ENCODE peak calls at places on chromosomes 2 and 18, in four cellular contexts. One of them, this sample, is unnamed.

GRCh38 chr18:36078751-36079529 is 11.6 kb upstream of the RPRD1A start:
- DNase-seq in NCI-H1105: no peak
- DNase-seq in heart left ventricle: no peak
- DNase-seq in activated CD4-positive, alpha-beta T cell treated with anti-CD3 and anti-CD28 coated beads, Interleukin-2, amount 10 ng/mL, durations not matched to agents 7 days and 5 days: no peak
- DNase-seq in this sample: no peak

GRCh38 chr18:60197233-60197632 is 175.3 kb downstream of the MC4R start:
- DNase-seq in heart left ventricle: no peak
- DNase-seq in NCI-H1105: no peak
- DNase-seq in activated CD4-positive, alpha-beta T cell treated with anti-CD3 and anti-CD28 coated beads, Interleukin-2, amount 10 ng/mL, durations not matched to agents 7 days and 5 days: no peak
- DNase-seq in this sample: no peak

GRCh38 chr2:228652366-228652765 is 470.9 kb upstream of the SPHKAP start:
- DNase-seq in activated CD4-positive, alpha-beta T cell treated with anti-CD3 and anti-CD28 coated beads, Interleukin-2, amount 10 ng/mL, durations not matched to agents 7 days and 5 days: no peak
- DNase-seq in heart left ventricle: no peak
- DNase-seq in NCI-H1105: no peak
- DNase-seq in this sample: no peak

GRCh38 chr18:10401930-10402329 is 52.5 kb upstream of the APCDD1 start:
- DNase-seq in NCI-H1105: no peak
- DNase-seq in activated CD4-positive, alpha-beta T cell treated with anti-CD3 and anti-CD28 coated beads, Interleukin-2, amount 10 ng/mL, durations not matched to agents 7 days and 5 days: no peak
- DNase-seq in heart left ventricle: no peak
- DNase-seq in this sample: no peak

GRCh38 chr2:136323935-136324334 is 206.0 kb upstream of the CXCR4 start:
- DNase-seq in heart left ventricle: no peak
- DNase-seq in NCI-H1105: no peak
- DNase-seq in activated CD4-positive, alpha-beta T cell treated with anti-CD3 and anti-CD28 coated beads, Interleukin-2, amount 10 ng/mL, durations not matched to agents 7 days and 5 days: no peak
- DNase-seq in this sample: no peak

GRCh38 chr2:165469417-165469816 is at the start of gene CSRNP3:
- DNase-seq in heart left ventricle: peak; percentile 62
- DNase-seq in activated CD4-positive, alpha-beta T cell treated with anti-CD3 and anti-CD28 coated beads, Interleukin-2, amount 10 ng/mL, durations not matched to agents 7 days and 5 days: no peak
- DNase-seq in NCI-H1105: peak; percentile 55
- DNase-seq in this sample: no peak

GRCh38 chr2:181073896-181074295 is 93.5 kb downstream of the UBE2E3 start:
- DNase-seq in heart left ventricle: no peak
- DNase-seq in NCI-H1105: no peak
- DNase-seq in activated CD4-positive, alpha-beta T cell treated with anti-CD3 and anti-CD28 coated beads, Interleukin-2, amount 10 ng/mL, durations not matched to agents 7 days and 5 days: no peak
- DNase-seq in this sample: no peak

GRCh38 chr18:26458526-26459232 is 89.7 kb downstream of the KCTD1 start:
- DNase-seq in heart left ventricle: no peak
- DNase-seq in activated CD4-positive, alpha-beta T cell treated with anti-CD3 and anti-CD28 coated beads, Interleukin-2, amount 10 ng/mL, durations not matched to agents 7 days and 5 days: no peak
- DNase-seq in NCI-H1105: no peak
- DNase-seq in this sample: no peak

GRCh38 chr2:207088839-207089238 is 76.9 kb downstream of the KLF7 start:
- DNase-seq in activated CD4-positive, alpha-beta T cell treated with anti-CD3 and anti-CD28 coated beads, Interleukin-2, amount 10 ng/mL, durations not matched to agents 7 days and 5 days: no peak
- DNase-seq in NCI-H1105: no peak
- DNase-seq in heart left ventricle: no peak
- DNase-seq in this sample: no peak

GRCh38 chr2:173793649-173794565 is 171.3 kb downstream of the SP3 start:
- DNase-seq in activated CD4-positive, alpha-beta T cell treated with anti-CD3 and anti-CD28 coated beads, Interleukin-2, amount 10 ng/mL, durations not matched to agents 7 days and 5 days: no peak
- DNase-seq in NCI-H1105: no peak
- DNase-seq in heart left ventricle: no peak
- DNase-seq in this sample: no peak

GRCh38 chr18:57209697-57210096 is 62.8 kb downstream of the BOD1L2 start:
- DNase-seq in NCI-H1105: no peak
- DNase-seq in heart left ventricle: no peak
- DNase-seq in activated CD4-positive, alpha-beta T cell treated with anti-CD3 and anti-CD28 coated beads, Interleukin-2, amount 10 ng/mL, durations not matched to agents 7 days and 5 days: no peak
- DNase-seq in this sample: no peak

GRCh38 chr2:226440119-226440917 is 359.3 kb downstream of the IRS1 start:
- DNase-seq in NCI-H1105: no peak
- DNase-seq in heart left ventricle: no peak
- DNase-seq in activated CD4-positive, alpha-beta T cell treated with anti-CD3 and anti-CD28 coated beads, Interleukin-2, amount 10 ng/mL, durations not matched to agents 7 days and 5 days: no peak
- DNase-seq in this sample: no peak

GRCh38 chr2:108074945-108075344 is 88.6 kb downstream of the SLC5A7 start:
- DNase-seq in NCI-H1105: no peak
- DNase-seq in heart left ventricle: no peak
- DNase-seq in activated CD4-positive, alpha-beta T cell treated with anti-CD3 and anti-CD28 coated beads, Interleukin-2, amount 10 ng/mL, durations not matched to agents 7 days and 5 days: no peak
- DNase-seq in this sample: no peak

GRCh38 chr2:211205841-211206240 is 649.4 kb downstream of the CPS1 start:
- DNase-seq in heart left ventricle: no peak
- DNase-seq in NCI-H1105: no peak
- DNase-seq in activated CD4-positive, alpha-beta T cell treated with anti-CD3 and anti-CD28 coated beads, Interleukin-2, amount 10 ng/mL, durations not matched to agents 7 days and 5 days: no peak
- DNase-seq in this sample: no peak

GRCh38 chr2:47014564-47015051 is 99.0 kb upstream of the MCFD2 start:
- DNase-seq in activated CD4-positive, alpha-beta T cell treated with anti-CD3 and anti-CD28 coated beads, Interleukin-2, amount 10 ng/mL, durations not matched to agents 7 days and 5 days: no peak
- DNase-seq in NCI-H1105: no peak
- DNase-seq in heart left ventricle: no peak
- DNase-seq in this sample: no peak

GRCh38 chr2:220078439-220078838 is 451.0 kb downstream of the SLC4A3 start:
- DNase-seq in heart left ventricle: no peak
- DNase-seq in NCI-H1105: no peak
- DNase-seq in activated CD4-positive, alpha-beta T cell treated with anti-CD3 and anti-CD28 coated beads, Interleukin-2, amount 10 ng/mL, durations not matched to agents 7 days and 5 days: no peak
- DNase-seq in this sample: no peak

GRCh38 chr18:72652990-72653593 is 109.0 kb upstream of the CBLN2 start:
- DNase-seq in activated CD4-positive, alpha-beta T cell treated with anti-CD3 and anti-CD28 coated beads, Interleukin-2, amount 10 ng/mL, durations not matched to agents 7 days and 5 days: peak; percentile 56
- DNase-seq in heart left ventricle: no peak
- DNase-seq in NCI-H1105: peak; percentile 4
- DNase-seq in this sample: no peak

GRCh38 chr2:167550448-167550847 is 662.2 kb downstream of the XIRP2 start:
- DNase-seq in NCI-H1105: peak; percentile 36
- DNase-seq in activated CD4-positive, alpha-beta T cell treated with anti-CD3 and anti-CD28 coated beads, Interleukin-2, amount 10 ng/mL, durations not matched to agents 7 days and 5 days: no peak
- DNase-seq in heart left ventricle: no peak
- DNase-seq in this sample: no peak

GRCh38 chr2:169276045-169276444 is 86.3 kb downstream of the LRP2 start:
- DNase-seq in activated CD4-positive, alpha-beta T cell treated with anti-CD3 and anti-CD28 coated beads, Interleukin-2, amount 10 ng/mL, durations not matched to agents 7 days and 5 days: no peak
- DNase-seq in NCI-H1105: no peak
- DNase-seq in heart left ventricle: no peak
- DNase-seq in this sample: no peak

GRCh38 chr18:55422456-55423185 is 165.4 kb downstream of the TCF4 start:
- DNase-seq in NCI-H1105: peak; percentile 66
- DNase-seq in activated CD4-positive, alpha-beta T cell treated with anti-CD3 and anti-CD28 coated beads, Interleukin-2, amount 10 ng/mL, durations not matched to agents 7 days and 5 days: no peak
- DNase-seq in heart left ventricle: peak; percentile 62
- DNase-seq in this sample: no peak

GRCh38 chr2:796151-796955 is 119.1 kb upstream of the TMEM18 start:
- DNase-seq in NCI-H1105: no peak
- DNase-seq in activated CD4-positive, alpha-beta T cell treated with anti-CD3 and anti-CD28 coated beads, Interleukin-2, amount 10 ng/mL, durations not matched to agents 7 days and 5 days: no peak
- DNase-seq in heart left ventricle: no peak
- DNase-seq in this sample: no peak

GRCh38 chr2:60066096-60066839 is 487.2 kb downstream of the BCL11A start:
- DNase-seq in activated CD4-positive, alpha-beta T cell treated with anti-CD3 and anti-CD28 coated beads, Interleukin-2, amount 10 ng/mL, durations not matched to agents 7 days and 5 days: no peak
- DNase-seq in heart left ventricle: no peak
- DNase-seq in NCI-H1105: no peak
- DNase-seq in this sample: no peak

GRCh38 chr2:230872968-230873669 is 8.4 kb downstream of the ITM2C start:
- DNase-seq in heart left ventricle: no peak
- DNase-seq in NCI-H1105: no peak
- DNase-seq in activated CD4-positive, alpha-beta T cell treated with anti-CD3 and anti-CD28 coated beads, Interleukin-2, amount 10 ng/mL, durations not matched to agents 7 days and 5 days: no peak
- DNase-seq in this sample: no peak

GRCh38 chr2:27313882-27314645 is 5.8 kb upstream of the UCN start:
- DNase-seq in NCI-H1105: no peak
- DNase-seq in heart left ventricle: no peak
- DNase-seq in activated CD4-positive, alpha-beta T cell treated with anti-CD3 and anti-CD28 coated beads, Interleukin-2, amount 10 ng/mL, durations not matched to agents 7 days and 5 days: no peak
- DNase-seq in this sample: no peak

GRCh38 chr18:13562494-13563029 is 163.8 kb downstream of the FAM210A start:
- DNase-seq in activated CD4-positive, alpha-beta T cell treated with anti-CD3 and anti-CD28 coated beads, Interleukin-2, amount 10 ng/mL, durations not matched to agents 7 days and 5 days: no peak
- DNase-seq in NCI-H1105: no peak
- DNase-seq in heart left ventricle: no peak
- DNase-seq in this sample: no peak

GRCh38 chr18:56873441-56874140 is 222.4 kb downstream of the WDR7 start:
- DNase-seq in activated CD4-positive, alpha-beta T cell treated with anti-CD3 and anti-CD28 coated beads, Interleukin-2, amount 10 ng/mL, durations not matched to agents 7 days and 5 days: peak; percentile 22
- DNase-seq in NCI-H1105: no peak
- DNase-seq in heart left ventricle: no peak
- DNase-seq in this sample: no peak

GRCh38 chr18:24397131-24397693 is 412 bp downstream of the OSBPL1A start:
- DNase-seq in activated CD4-positive, alpha-beta T cell treated with anti-CD3 and anti-CD28 coated beads, Interleukin-2, amount 10 ng/mL, durations not matched to agents 7 days and 5 days: peak; percentile 13
- DNase-seq in heart left ventricle: peak; percentile 39
- DNase-seq in NCI-H1105: peak; percentile 65
- DNase-seq in this sample: no peak

GRCh38 chr2:162330881-162331280 is 12.4 kb upstream of the IFIH1 start:
- DNase-seq in activated CD4-positive, alpha-beta T cell treated with anti-CD3 and anti-CD28 coated beads, Interleukin-2, amount 10 ng/mL, durations not matched to agents 7 days and 5 days: no peak
- DNase-seq in NCI-H1105: no peak
- DNase-seq in heart left ventricle: no peak
- DNase-seq in this sample: no peak

GRCh38 chr18:36112302-36112701 is 16.8 kb downstream of the SLC39A6 start:
- DNase-seq in NCI-H1105: no peak
- DNase-seq in activated CD4-positive, alpha-beta T cell treated with anti-CD3 and anti-CD28 coated beads, Interleukin-2, amount 10 ng/mL, durations not matched to agents 7 days and 5 days: no peak
- DNase-seq in heart left ventricle: no peak
- DNase-seq in this sample: no peak

GRCh38 chr18:58903533-58903932 is 38.9 kb downstream of the ZNF532 start:
- DNase-seq in heart left ventricle: no peak
- DNase-seq in NCI-H1105: no peak
- DNase-seq in activated CD4-positive, alpha-beta T cell treated with anti-CD3 and anti-CD28 coated beads, Interleukin-2, amount 10 ng/mL, durations not matched to agents 7 days and 5 days: no peak
- DNase-seq in this sample: no peak

GRCh38 chr2:100764430-100764829 is 55.5 kb upstream of the NPAS2 start:
- DNase-seq in NCI-H1105: no peak
- DNase-seq in heart left ventricle: no peak
- DNase-seq in activated CD4-positive, alpha-beta T cell treated with anti-CD3 and anti-CD28 coated beads, Interleukin-2, amount 10 ng/mL, durations not matched to agents 7 days and 5 days: no peak
- DNase-seq in this sample: no peak

GRCh38 chr18:50816767-50817166 is 3.0 kb downstream of the MRO start:
- DNase-seq in heart left ventricle: no peak
- DNase-seq in NCI-H1105: no peak
- DNase-seq in activated CD4-positive, alpha-beta T cell treated with anti-CD3 and anti-CD28 coated beads, Interleukin-2, amount 10 ng/mL, durations not matched to agents 7 days and 5 days: no peak
- DNase-seq in this sample: no peak

GRCh38 chr2:229832499-229832898 is 89.3 kb downstream of the TRIP12 start:
- DNase-seq in heart left ventricle: no peak
- DNase-seq in activated CD4-positive, alpha-beta T cell treated with anti-CD3 and anti-CD28 coated beads, Interleukin-2, amount 10 ng/mL, durations not matched to agents 7 days and 5 days: no peak
- DNase-seq in NCI-H1105: no peak
- DNase-seq in this sample: no peak

GRCh38 chr2:165795011-165795410 is 964 bp upstream of the GALNT3 start:
- DNase-seq in heart left ventricle: no peak
- DNase-seq in NCI-H1105: no peak
- DNase-seq in activated CD4-positive, alpha-beta T cell treated with anti-CD3 and anti-CD28 coated beads, Interleukin-2, amount 10 ng/mL, durations not matched to agents 7 days and 5 days: no peak
- DNase-seq in this sample: no peak

GRCh38 chr2:85468704-85469349 is 50.3 kb downstream of the SH2D6 start:
- DNase-seq in heart left ventricle: peak; percentile 54
- DNase-seq in activated CD4-positive, alpha-beta T cell treated with anti-CD3 and anti-CD28 coated beads, Interleukin-2, amount 10 ng/mL, durations not matched to agents 7 days and 5 days: no peak
- DNase-seq in NCI-H1105: no peak
- DNase-seq in this sample: no peak

GRCh38 chr18:63979409-63979908 is 9.6 kb downstream of the SERPINB8 start:
- DNase-seq in heart left ventricle: no peak
- DNase-seq in activated CD4-positive, alpha-beta T cell treated with anti-CD3 and anti-CD28 coated beads, Interleukin-2, amount 10 ng/mL, durations not matched to agents 7 days and 5 days: peak; percentile 52
- DNase-seq in NCI-H1105: peak; percentile 40
- DNase-seq in this sample: peak; percentile 38

GRCh38 chr2:42110287-42110973 is 58.7 kb upstream of the EML4 start:
- DNase-seq in activated CD4-positive, alpha-beta T cell treated with anti-CD3 and anti-CD28 coated beads, Interleukin-2, amount 10 ng/mL, durations not matched to agents 7 days and 5 days: no peak
- DNase-seq in NCI-H1105: no peak
- DNase-seq in heart left ventricle: no peak
- DNase-seq in this sample: no peak

GRCh38 chr2:205902041-205902898 is 183.7 kb downstream of the INO80D start:
- DNase-seq in heart left ventricle: no peak
- DNase-seq in NCI-H1105: no peak
- DNase-seq in activated CD4-positive, alpha-beta T cell treated with anti-CD3 and anti-CD28 coated beads, Interleukin-2, amount 10 ng/mL, durations not matched to agents 7 days and 5 days: no peak
- DNase-seq in this sample: no peak

GRCh38 chr18:13570216-13570615 is 156.1 kb downstream of the FAM210A start:
- DNase-seq in NCI-H1105: no peak
- DNase-seq in activated CD4-positive, alpha-beta T cell treated with anti-CD3 and anti-CD28 coated beads, Interleukin-2, amount 10 ng/mL, durations not matched to agents 7 days and 5 days: no peak
- DNase-seq in heart left ventricle: no peak
- DNase-seq in this sample: no peak